ENCODE peak calls at places on chromosomes 1 and 21, in six cellular contexts. G, H, E, Z, J and N are unnamed samples.

GRCh38 chr1:201678264-201679101 is 139.6 kb downstream of the NAV1 start:
- DNase-seq in G (peak), H (no peak), E (no peak), Z (peak), J (no peak), N (no peak)

GRCh38 chr1:156813750-156814570 is 2.7 kb downstream of the SH2D2A start:
- DNase-seq in G (peak), H (peak), E (peak), Z (peak), J (peak), N (peak)

GRCh38 chr21:32719085-32719484 is 8.7 kb downstream of the SYNJ1 start:
- DNase-seq in G (peak), H (no peak), E (no peak), Z (no peak), J (no peak), N (no peak)

GRCh38 chr1:3654549-3655281 is 2.4 kb downstream of the TP73 start:
- DNase-seq in G (no peak), H (no peak), E (no peak), Z (peak), J (no peak), N (no peak)

GRCh38 chr21:32702702-32703101 is 25.1 kb downstream of the SYNJ1 start:
- DNase-seq in G (no peak), H (no peak), E (no peak), Z (no peak), J (no peak), N (no peak)

GRCh38 chr1:153880962-153881361 is 41.8 kb downstream of the GATAD2B start:
- DNase-seq in G (peak), H (peak), E (peak), Z (no peak), J (no peak), N (peak)

GRCh38 chr1:16109571-16109970 is 36.1 kb upstream of the FAM131C start:
- DNase-seq in G (no peak), H (no peak), E (no peak), Z (no peak), J (no peak), N (no peak)

GRCh38 chr1:116254776-116255175 is 118.3 kb upstream of the ATP1A1 start:
- DNase-seq in G (no peak), H (no peak), E (no peak), Z (no peak), J (no peak), N (no peak)

GRCh38 chr1:44884746-44885145 is 41.7 kb upstream of the PTCH2 start:
- DNase-seq in G (no peak), H (no peak), E (no peak), Z (no peak), J (no peak), N (no peak)

GRCh38 chr1:10762875-10763274 is 33.6 kb downstream of the CASZ1 start:
- DNase-seq in G (no peak), H (no peak), E (no peak), Z (no peak), J (no peak), N (no peak)

GRCh38 chr1:34787461-34788420 is 5.1 kb upstream of the GJA4 start:
- DNase-seq in G (no peak), H (no peak), E (peak), Z (peak), J (no peak), N (peak)

GRCh38 chr1:163924041-163924440 is 602.3 kb downstream of the NUF2 start:
- DNase-seq in G (no peak), H (no peak), E (no peak), Z (no peak), J (no peak), N (no peak)

GRCh38 chr1:209823143-209824041 is 4.4 kb upstream of the UTP25 start:
- DNase-seq in G (peak), H (no peak), E (peak), Z (no peak), J (no peak), N (no peak)

GRCh38 chr1:33866286-33866685 is 2.4 kb downstream of the HMGB4 start:
- DNase-seq in G (peak), H (no peak), E (no peak), Z (no peak), J (no peak), N (no peak)

GRCh38 chr1:46039571-46040052 is 92.8 kb downstream of the PIK3R3 start:
- DNase-seq in G (no peak), H (no peak), E (no peak), Z (no peak), J (no peak), N (no peak)

GRCh38 chr1:59477286-59477685 is 180.4 kb downstream of the FGGY start:
- DNase-seq in G (no peak), H (no peak), E (no peak), Z (no peak), J (peak), N (no peak)

GRCh38 chr1:153795934-153796785 is 21.0 kb downstream of the SLC27A3 start:
- DNase-seq in G (no peak), H (no peak), E (no peak), Z (no peak), J (peak), N (no peak)

GRCh38 chr21:32826317-32827167 is 55.0 kb upstream of the PAXBP1 start:
- DNase-seq in G (peak), H (no peak), E (peak), Z (peak), J (no peak), N (peak)

GRCh38 chr1:169484683-169485426 is 889 bp downstream of the SLC19A2 start:
- DNase-seq in G (peak), H (peak), E (peak), Z (no peak), J (peak), N (no peak)

GRCh38 chr1:118396824-118397530 is 211.9 kb upstream of the SPAG17 start:
- DNase-seq in G (no peak), H (no peak), E (no peak), Z (no peak), J (no peak), N (no peak)

GRCh38 chr1:230792691-230793462 is 45.7 kb downstream of the CAPN9 start:
- DNase-seq in G (no peak), H (no peak), E (no peak), Z (no peak), J (no peak), N (no peak)

GRCh38 chr1:53598956-53599355 is 139.8 kb downstream of the DMRTB1 start:
- DNase-seq in G (no peak), H (no peak), E (no peak), Z (no peak), J (peak), N (no peak)

GRCh38 chr1:212743901-212744475 is 44.3 kb upstream of the BATF3 start:
- DNase-seq in G (no peak), H (no peak), E (no peak), Z (no peak), J (no peak), N (no peak)

GRCh38 chr1:155175281-155175926 is 1.8 kb downstream of the TRIM46 start:
- DNase-seq in G (no peak), H (no peak), E (no peak), Z (no peak), J (peak), N (no peak)

GRCh38 chr1:8182034-8182761 is 135.7 kb upstream of the SLC45A1 start:
- DNase-seq in G (no peak), H (no peak), E (no peak), Z (no peak), J (peak), N (no peak)

GRCh38 chr1:154463512-154463990 is 38.5 kb upstream of the TDRD10 start:
- DNase-seq in G (no peak), H (peak), E (no peak), Z (no peak), J (peak), N (no peak)

GRCh38 chr1:208156310-208156709 is 87.9 kb downstream of the PLXNA2 start:
- DNase-seq in G (no peak), H (no peak), E (no peak), Z (no peak), J (no peak), N (no peak)

GRCh38 chr1:37794372-37795339 is 1.0 kb downstream of the MANEAL start:
- DNase-seq in G (no peak), H (no peak), E (no peak), Z (peak), J (no peak), N (no peak)

GRCh38 chr1:59353453-59353852 is 56.6 kb downstream of the FGGY start:
- DNase-seq in G (no peak), H (no peak), E (no peak), Z (no peak), J (no peak), N (no peak)

GRCh38 chr1:34681481-34682451 is 73.1 kb upstream of the GJB5 start:
- DNase-seq in G (peak), H (peak), E (peak), Z (peak), J (peak), N (peak)

GRCh38 chr1:5404412-5405203 is 587.6 kb downstream of the NPHP4 start:
- DNase-seq in G (no peak), H (no peak), E (no peak), Z (no peak), J (no peak), N (no peak)

GRCh38 chr1:9181176-9181906 is 52.4 kb upstream of the GPR157 start:
- DNase-seq in G (no peak), H (peak), E (peak), Z (peak), J (peak), N (peak)

GRCh38 chr1:203480525-203481084 is 5.0 kb downstream of the PRELP start:
- DNase-seq in G (peak), H (peak), E (peak), Z (peak), J (peak), N (no peak)

GRCh38 chr21:33971492-33972013 is 55.9 kb upstream of the ATP5PO start:
- DNase-seq in G (no peak), H (no peak), E (no peak), Z (no peak), J (no peak), N (no peak)

GRCh38 chr1:14578156-14578555 is 20.3 kb upstream of the KAZN start:
- DNase-seq in G (no peak), H (no peak), E (no peak), Z (no peak), J (no peak), N (no peak)

GRCh38 chr1:54487571-54488050 is 60.4 kb upstream of the ACOT11 start:
- DNase-seq in G (no peak), H (no peak), E (no peak), Z (peak), J (no peak), N (no peak)

GRCh38 chr21:33858672-33859372 is 56.8 kb downstream of the ATP5PO start:
- DNase-seq in G (no peak), H (no peak), E (no peak), Z (no peak), J (no peak), N (no peak)

GRCh38 chr1:226447932-226448670 is 40.2 kb upstream of the PARP1 start:
- DNase-seq in G (no peak), H (no peak), E (no peak), Z (no peak), J (no peak), N (no peak)